ENCODE peak calls at places on chromosomes 16 and 17, in six cellular contexts. I is LoVo, A is HEK293T, O is heart left ventricle, X is NCI-H2081, T is stromal cell of bone marrow. S is an unnamed sample.

GRCh38 chr16:68985855-68986254 is 119.6 kb upstream of the HAS3 start:
- DNase-seq in I (no peak), A (no peak), O (no peak), X (no peak), T (peak), S (no peak)

GRCh38 chr17:70636517-70637133 is 467.3 kb downstream of the KCNJ2 start:
- DNase-seq in I (peak), A (peak), O (no peak), X (peak), T (peak), S (no peak)

GRCh38 chr17:43216762-43217613 is 5.3 kb downstream of the TMEM106A start:
- DNase-seq in I (no peak), A (no peak), O (no peak), X (no peak), T (no peak), S (no peak)

GRCh38 chr16:87093804-87094203 is 223.4 kb downstream of the C16orf95 start:
- DNase-seq in I (no peak), A (no peak), O (no peak), X (no peak), T (no peak), S (no peak)

GRCh38 chr17:82297804-82298537 is 19.4 kb downstream of the CD7 start:
- DNase-seq in I (peak), A (no peak), O (peak), X (peak), T (peak), S (peak)

GRCh38 chr17:2171725-2172446 is 117.0 kb downstream of the HIC1 start:
- DNase-seq in I (no peak), A (no peak), O (peak), X (peak), T (peak), S (peak)

GRCh38 chr17:31841850-31842415 is 17.1 kb downstream of the COPRS start:
- DNase-seq in I (no peak), A (no peak), O (no peak), X (no peak), T (no peak), S (no peak)

GRCh38 chr17:79910985-79911361 is 71.7 kb upstream of the CBX4 start:
- DNase-seq in I (no peak), A (no peak), O (no peak), X (no peak), T (no peak), S (no peak)

GRCh38 chr16:24975428-24975889 is 39.7 kb downstream of the ARHGAP17 start:
- DNase-seq in I (no peak), A (no peak), O (no peak), X (no peak), T (no peak), S (no peak)

GRCh38 chr16:70684146-70685060 is 1.4 kb downstream of the MTSS2 start:
- DNase-seq in I (no peak), A (no peak), O (peak), X (no peak), T (no peak), S (peak)

GRCh38 chr17:38728290-38728831 is 1.8 kb upstream of the CISD3 start:
- DNase-seq in I (no peak), A (no peak), O (no peak), X (no peak), T (no peak), S (no peak)

GRCh38 chr16:83513006-83513755 is 294.6 kb upstream of the HSBP1 start:
- DNase-seq in I (no peak), A (no peak), O (no peak), X (no peak), T (peak), S (no peak)

GRCh38 chr16:27174798-27175197 is 28.5 kb upstream of the KDM8 start:
- DNase-seq in I (peak), A (no peak), O (no peak), X (no peak), T (no peak), S (no peak)

GRCh38 chr16:30184430-30185140 is 1.2 kb downstream of the CORO1A start:
- DNase-seq in I (no peak), A (peak), O (peak), X (peak), T (no peak), S (no peak)

GRCh38 chr16:55713103-55713502 is 57.3 kb downstream of the SLC6A2 start:
- DNase-seq in I (no peak), A (no peak), O (no peak), X (no peak), T (no peak), S (no peak)

GRCh38 chr17:81534157-81535006 is 6.2 kb downstream of the FSCN2 start:
- DNase-seq in I (no peak), A (no peak), O (no peak), X (no peak), T (no peak), S (no peak)

GRCh38 chr17:77106874-77107358 is 33.9 kb upstream of the SEC14L1 start:
- DNase-seq in I (no peak), A (no peak), O (no peak), X (no peak), T (no peak), S (no peak)

GRCh38 chr17:33674685-33675084 is 381.6 kb upstream of the ASIC2 start:
- DNase-seq in I (peak), A (peak), O (peak), X (peak), T (peak), S (peak)

GRCh38 chr17:64099543-64099942 is 30.4 kb downstream of the ERN1 start:
- DNase-seq in I (no peak), A (no peak), O (no peak), X (no peak), T (no peak), S (no peak)

GRCh38 chr16:86509759-86510464 is 415 bp upstream of the FOXF1 start:
- DNase-seq in I (no peak), A (peak), O (no peak), X (no peak), T (no peak), S (no peak)

GRCh38 chr16:50708373-50709060 is 15.1 kb downstream of the NOD2 start:
- DNase-seq in I (no peak), A (no peak), O (no peak), X (no peak), T (no peak), S (no peak)

GRCh38 chr17:40515491-40516041 is 14.1 kb upstream of the TNS4 start:
- DNase-seq in I (no peak), A (no peak), O (peak), X (no peak), T (no peak), S (no peak)

GRCh38 chr17:31673076-31673475 is 186.0 kb downstream of the COPRS start:
- DNase-seq in I (no peak), A (no peak), O (no peak), X (no peak), T (no peak), S (no peak)

GRCh38 chr16:58264961-58265479 is 29.8 kb downstream of the PRSS54 start:
- DNase-seq in I (peak), A (peak), O (no peak), X (no peak), T (peak), S (no peak)

GRCh38 chr17:80031691-80032480 is 3.8 kb downstream of the TBC1D16 start:
- DNase-seq in I (no peak), A (no peak), O (no peak), X (no peak), T (no peak), S (no peak)

GRCh38 chr16:65122974-65123845 is 1.3 kb upstream of the CDH11 start:
- DNase-seq in I (no peak), A (no peak), O (peak), X (no peak), T (peak), S (peak)

GRCh38 chr17:73765824-73766563 is 121.7 kb upstream of the SDK2 start:
- DNase-seq in I (no peak), A (no peak), O (peak), X (peak), T (no peak), S (no peak)

S was measured in hypothalamus.